ENCODE peak calls at places on chromosomes 16 and 17, in six cellular contexts. One of them, this sample, is unnamed.

GRCh38 chr17:10029129-10029528 is 124.1 kb upstream of the RCVRN start:
- DNase-seq in K562: no peak
- DNase-seq in GM12878: no peak
- DNase-seq in HepG2: no peak
- DNase-seq in GM12892: no peak
- DNase-seq in H1: no peak
- DNase-seq in this sample: no peak

GRCh38 chr16:69381231-69381630 is 4.6 kb downstream of the TERF2 start:
- DNase-seq in K562: no peak
- DNase-seq in GM12878: no peak
- DNase-seq in HepG2: no peak
- DNase-seq in GM12892: no peak
- DNase-seq in H1: no peak
- DNase-seq in this sample: no peak

GRCh38 chr17:5434984-5435383 is 4.0 kb downstream of the C1QBP start:
- DNase-seq in K562: no peak
- DNase-seq in GM12878: no peak
- DNase-seq in HepG2: no peak
- DNase-seq in GM12892: no peak
- DNase-seq in H1: no peak
- DNase-seq in this sample: no peak

GRCh38 chr17:41777579-41778188 is 8.8 kb downstream of the JUP start:
- DNase-seq in K562: no peak
- DNase-seq in GM12878: no peak
- DNase-seq in HepG2: peak
- DNase-seq in GM12892: no peak
- DNase-seq in H1: no peak
- DNase-seq in this sample: no peak

GRCh38 chr17:79627184-79627765 is 16.4 kb upstream of the RBFOX3 start:
- DNase-seq in K562: no peak
- DNase-seq in GM12878: no peak
- DNase-seq in HepG2: no peak
- DNase-seq in GM12892: peak
- DNase-seq in H1: no peak
- DNase-seq in this sample: no peak

GRCh38 chr17:56629450-56630187 is 36.1 kb downstream of the NOG start:
- DNase-seq in K562: peak
- DNase-seq in GM12878: no peak
- DNase-seq in HepG2: peak
- DNase-seq in GM12892: no peak
- DNase-seq in H1: peak
- DNase-seq in this sample: no peak

GRCh38 chr16:12002447-12003006 is 26.0 kb downstream of the SNX29 start:
- DNase-seq in K562: peak
- DNase-seq in GM12878: no peak
- DNase-seq in HepG2: no peak
- DNase-seq in GM12892: no peak
- DNase-seq in H1: no peak
- DNase-seq in this sample: no peak

GRCh38 chr17:37742114-37742761 is 2.6 kb downstream of the HNF1B start:
- DNase-seq in K562: no peak
- DNase-seq in GM12878: no peak
- DNase-seq in HepG2: no peak
- DNase-seq in GM12892: no peak
- DNase-seq in H1: no peak
- DNase-seq in this sample: no peak

GRCh38 chr17:75463612-75464011 is 7.2 kb downstream of the TMEM94 start:
- DNase-seq in K562: no peak
- DNase-seq in GM12878: no peak
- DNase-seq in HepG2: no peak
- DNase-seq in GM12892: no peak
- DNase-seq in H1: no peak
- DNase-seq in this sample: no peak

GRCh38 chr17:34997355-34997862 is 17.1 kb downstream of the LIG3 start:
- DNase-seq in K562: no peak
- DNase-seq in GM12878: no peak
- DNase-seq in HepG2: no peak
- DNase-seq in GM12892: no peak
- DNase-seq in H1: no peak
- DNase-seq in this sample: no peak

GRCh38 chr16:74742051-74742481 is 32.6 kb downstream of the FA2H start:
- DNase-seq in K562: no peak
- DNase-seq in GM12878: no peak
- DNase-seq in HepG2: no peak
- DNase-seq in GM12892: no peak
- DNase-seq in H1: no peak
- DNase-seq in this sample: no peak

DNA sequence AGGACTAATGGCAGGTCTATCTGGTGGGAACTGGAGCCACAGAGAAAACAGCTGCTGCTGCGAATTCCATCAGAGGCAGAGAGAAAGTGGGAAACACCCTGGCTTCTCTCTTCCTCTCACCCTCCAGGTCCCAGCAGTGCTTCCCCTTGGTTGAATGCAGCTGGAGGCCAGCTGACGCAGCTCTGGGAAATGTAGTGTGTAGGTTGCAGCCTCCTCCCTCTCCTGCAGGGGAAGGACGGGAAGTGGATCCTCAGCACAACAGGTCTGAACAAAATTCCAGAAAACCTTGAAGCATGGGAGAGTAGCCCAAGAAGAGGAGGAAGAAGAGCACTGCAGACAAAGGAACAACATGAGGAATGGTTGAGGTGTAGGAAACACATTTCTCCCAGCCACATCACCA is 67.8 kb upstream of the MMP2 start:
- DNase-seq in K562: no peak
- DNase-seq in GM12878: no peak
- DNase-seq in HepG2: no peak
- DNase-seq in GM12892: no peak
- DNase-seq in H1: no peak
- DNase-seq in this sample: no peak
- TF ChIP-seq POLR2AphosphoS5 in K562: no peak
- TF ChIP-seq POLR2AphosphoS5 in GM12878: no peak
- TF ChIP-seq POLR2AphosphoS5 in HepG2: no peak
- TF ChIP-seq POLR2AphosphoS5 in GM12892: no peak
- TF ChIP-seq POLR2AphosphoS5 in H1: no peak
- TF ChIP-seq POLR2AphosphoS5 in this sample: no peak

GRCh38 chr17:43827596-43827995 is 5.3 kb downstream of the MPP3 start:
- DNase-seq in K562: no peak
- DNase-seq in GM12878: no peak
- DNase-seq in HepG2: no peak
- DNase-seq in GM12892: no peak
- DNase-seq in H1: no peak
- DNase-seq in this sample: no peak
- TF ChIP-seq TAF1 in K562: no peak
- TF ChIP-seq TAF1 in GM12878: no peak
- TF ChIP-seq TAF1 in HepG2: no peak
- TF ChIP-seq TAF1 in GM12892: no peak
- TF ChIP-seq TAF1 in H1: no peak
- TF ChIP-seq TAF1 in this sample: no peak

DNA sequence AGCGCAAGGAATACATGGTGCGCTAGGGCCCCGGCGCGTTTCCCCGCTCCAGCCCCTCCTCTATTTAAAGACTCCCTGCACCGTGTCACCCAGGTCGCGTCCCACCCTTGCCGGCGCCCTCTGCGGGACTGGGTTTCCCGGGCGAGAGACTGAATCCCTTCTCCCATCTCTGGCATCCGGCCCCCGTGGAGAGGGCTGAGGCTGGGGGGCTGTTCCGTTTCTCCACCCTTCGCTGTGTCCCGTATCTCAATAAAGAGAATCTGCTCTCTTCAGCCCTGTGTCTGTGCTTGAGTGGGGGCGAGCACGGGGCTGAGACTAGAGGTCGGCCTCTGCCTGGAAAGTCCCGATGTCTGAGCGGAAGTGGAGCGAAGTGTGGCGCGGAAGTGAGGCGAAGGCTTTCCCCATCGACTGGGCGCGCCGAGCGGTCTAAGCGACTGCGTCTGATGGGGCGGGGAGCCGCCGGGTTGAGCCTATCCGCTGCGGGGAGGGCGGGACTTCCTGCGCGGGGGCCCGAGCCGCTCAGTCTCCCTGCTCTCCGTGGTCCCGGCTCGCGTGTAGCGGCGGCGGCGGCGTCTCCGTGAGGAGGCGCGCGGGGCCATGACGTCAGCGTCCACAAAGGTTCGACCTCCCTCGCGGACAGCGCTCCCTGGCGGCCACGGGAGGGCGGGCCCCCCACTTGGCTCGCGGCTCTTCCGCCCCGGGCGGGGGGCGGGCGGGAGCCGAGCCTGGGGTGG is 2.0 kb downstream of the RNASEK start:
- DNase-seq in K562: peak
- DNase-seq in GM12878: peak
- DNase-seq in HepG2: peak
- DNase-seq in GM12892: peak
- DNase-seq in H1: peak
- DNase-seq in this sample: peak
- TF ChIP-seq POLR2A in K562: peak
- TF ChIP-seq POLR2A in GM12878: peak
- TF ChIP-seq POLR2A in HepG2: peak
- TF ChIP-seq POLR2A in GM12892: peak
- TF ChIP-seq POLR2A in H1: peak
- TF ChIP-seq POLR2A in this sample: peak

DNA sequence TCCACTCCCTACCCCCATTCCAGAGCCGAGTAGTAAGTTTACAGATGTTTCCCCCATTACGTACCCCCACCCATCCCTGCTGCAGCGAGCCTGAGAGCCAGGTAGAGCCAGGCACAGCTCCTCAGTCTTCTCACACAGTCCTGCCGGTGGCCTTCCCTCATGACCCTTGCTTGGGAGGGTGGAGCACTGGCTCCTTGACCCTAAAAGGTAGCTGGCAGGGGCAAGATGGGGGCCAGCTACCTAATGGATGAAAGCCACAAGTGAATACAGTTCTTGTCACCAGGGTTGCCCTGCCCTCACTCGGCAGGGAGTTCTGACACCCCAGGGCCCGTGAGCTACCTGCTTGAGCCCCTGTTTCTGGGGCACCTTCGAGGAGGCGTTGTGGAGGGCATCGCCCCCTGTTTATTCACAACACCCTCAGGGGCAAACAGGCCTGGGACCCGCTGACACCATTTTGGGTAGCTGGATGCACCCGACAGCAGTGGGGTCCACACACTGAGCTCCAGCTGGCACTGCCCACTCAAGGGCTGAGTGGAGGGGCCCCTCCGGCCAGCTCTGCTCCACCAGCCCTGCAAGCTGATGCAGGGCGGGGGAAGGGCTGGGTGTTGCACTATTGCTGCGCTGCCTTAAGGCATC is 22.2 kb downstream of the ADAM11 start:
- DNase-seq in K562: no peak
- DNase-seq in GM12878: no peak
- DNase-seq in HepG2: no peak
- DNase-seq in GM12892: no peak
- DNase-seq in H1: no peak
- DNase-seq in this sample: no peak
- TF ChIP-seq POLR2AphosphoS5 in K562: no peak
- TF ChIP-seq POLR2AphosphoS5 in GM12878: no peak
- TF ChIP-seq POLR2AphosphoS5 in HepG2: no peak
- TF ChIP-seq POLR2AphosphoS5 in GM12892: no peak
- TF ChIP-seq POLR2AphosphoS5 in H1: no peak
- TF ChIP-seq POLR2AphosphoS5 in this sample: no peak

GRCh38 chr17:45325810-45326209 is 9.0 kb upstream of the MAP3K14 start:
- DNase-seq in K562: no peak
- DNase-seq in GM12878: no peak
- DNase-seq in HepG2: no peak
- DNase-seq in GM12892: no peak
- DNase-seq in H1: no peak
- DNase-seq in this sample: no peak
- TF ChIP-seq TAF1 in K562: no peak
- TF ChIP-seq TAF1 in GM12878: no peak
- TF ChIP-seq TAF1 in HepG2: no peak
- TF ChIP-seq TAF1 in GM12892: no peak
- TF ChIP-seq TAF1 in H1: no peak
- TF ChIP-seq TAF1 in this sample: no peak

GRCh38 chr17:38747385-38748328 is 479 bp downstream of the PCGF2 start:
- DNase-seq in K562: peak
- DNase-seq in GM12878: no peak
- DNase-seq in HepG2: no peak
- DNase-seq in GM12892: peak
- DNase-seq in H1: no peak
- DNase-seq in this sample: no peak

GRCh38 chr17:38746893-38747384 is 1.2 kb downstream of the PCGF2 start:
- DNase-seq in K562: no peak
- DNase-seq in GM12878: no peak
- DNase-seq in HepG2: no peak
- DNase-seq in GM12892: no peak
- DNase-seq in H1: no peak
- DNase-seq in this sample: no peak

GRCh38 chr17:38749222-38750043 is 1.3 kb upstream of the PCGF2 start:
- DNase-seq in K562: peak
- DNase-seq in GM12878: no peak
- DNase-seq in HepG2: peak
- DNase-seq in GM12892: no peak
- DNase-seq in H1: no peak
- DNase-seq in this sample: no peak

GRCh38 chr17:38750044-38750311 is 1.8 kb upstream of the PCGF2 start:
- DNase-seq in K562: no peak
- DNase-seq in GM12878: no peak
- DNase-seq in HepG2: no peak
- DNase-seq in GM12892: no peak
- DNase-seq in H1: no peak
- DNase-seq in this sample: no peak

GRCh38 chr17:38748329-38749221 is at the start of gene PCGF2:
- DNase-seq in K562: peak
- DNase-seq in GM12878: no peak
- DNase-seq in HepG2: peak
- DNase-seq in GM12892: no peak
- DNase-seq in H1: peak
- DNase-seq in this sample: no peak
- TF ChIP-seq POLR2A in K562: no peak
- TF ChIP-seq POLR2A in GM12878: no peak
- TF ChIP-seq POLR2A in HepG2: peak
- TF ChIP-seq POLR2A in GM12892: no peak
- TF ChIP-seq POLR2A in H1: no peak
- TF ChIP-seq POLR2A in this sample: no peak

DNA sequence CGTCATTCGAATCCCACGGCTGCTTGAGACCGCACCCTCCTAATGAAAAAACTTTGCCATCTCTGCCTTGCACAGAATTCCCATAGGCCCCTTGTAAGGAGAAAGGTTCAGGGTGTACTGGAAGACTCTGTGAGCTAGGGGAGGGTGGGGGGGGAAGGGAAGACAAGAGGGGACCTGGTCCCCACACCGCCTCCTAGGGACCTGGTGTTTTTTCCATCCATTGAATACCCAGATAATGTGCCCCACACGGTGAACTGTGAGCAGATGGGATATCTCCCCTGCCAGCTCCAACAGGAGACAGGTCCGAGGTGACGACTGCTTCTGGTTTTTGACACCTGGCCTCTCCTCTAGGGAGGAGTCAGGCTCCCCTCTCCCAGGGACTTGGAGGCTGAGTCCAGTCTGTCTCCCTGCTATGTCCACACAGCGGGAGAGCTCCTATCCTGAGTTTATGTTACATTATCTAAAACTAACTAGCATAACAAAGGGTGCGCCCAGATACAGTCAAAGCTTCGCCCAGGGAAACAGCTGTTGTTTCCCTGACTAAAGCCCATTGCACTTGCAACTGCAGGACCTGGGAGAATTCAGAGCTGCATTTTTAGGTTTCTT is 1.8 kb downstream of the MARVELD3 start:
- DNase-seq in K562: peak
- DNase-seq in GM12878: no peak
- DNase-seq in HepG2: no peak
- DNase-seq in GM12892: no peak
- DNase-seq in H1: no peak
- DNase-seq in this sample: no peak
- TF ChIP-seq POLR2AphosphoS5 in K562: no peak
- TF ChIP-seq POLR2AphosphoS5 in GM12878: no peak
- TF ChIP-seq POLR2AphosphoS5 in HepG2: no peak
- TF ChIP-seq POLR2AphosphoS5 in GM12892: no peak
- TF ChIP-seq POLR2AphosphoS5 in H1: no peak
- TF ChIP-seq POLR2AphosphoS5 in this sample: no peak

This sample was measured in GM12891.